ENCODE peak calls at places on chromosome 7, in five cellular contexts. R is heart left ventricle; W is stimulated activated CD4-positive, alpha-beta T cell treated with anti-CD3 and anti-CD28 coated beads, TNF-alpha, amount 100 ng/mL, for 1 hour; T is choroid plexus epithelial cell; M is Right ventricle myocardium superior. H is an unnamed sample.

GRCh38 chr7:27804139-27804538 is 64.2 kb downstream of the TAX1BP1 start:
- DNase-seq in T (no peak), W (no peak), M (no peak), R (no peak), H (no peak)

GRCh38 chr7:17671956-17672355 is 268.3 kb downstream of the SNX13 start:
- DNase-seq in M (no peak), T (no peak), R (no peak), W (no peak), H (no peak)

GRCh38 chr7:946256-946996 is 8.1 kb downstream of the ADAP1 start:
- DNase-seq in M (peak; percentile 26), R (no peak), W (no peak), T (no peak), H (no peak)

GRCh38 chr7:132782777-132783633 is 206.7 kb upstream of the PLXNA4 start:
- DNase-seq in R (no peak), T (peak; percentile 65), M (no peak), W (no peak), H (no peak)

GRCh38 chr7:75711634-75712494 is 26.9 kb downstream of the HIP1 start:
- DNase-seq in R (peak; percentile 36), M (no peak), T (peak; percentile 78), W (no peak), H (no peak)

GRCh38 chr7:131341690-131342089 is 14.0 kb downstream of the MKLN1 start:
- DNase-seq in W (no peak), M (no peak), R (no peak), T (no peak), H (no peak)

GRCh38 chr7:435518-436366 is 83.9 kb downstream of the PDGFA start:
- DNase-seq in R (no peak), T (no peak), M (peak; percentile 75), W (no peak), H (no peak)

GRCh38 chr7:44881610-44882009 is 3.7 kb downstream of the PURB start:
- DNase-seq in W (no peak), R (no peak), T (peak; percentile 84), M (no peak), H (no peak)

GRCh38 chr7:103833401-103833800 is 156.1 kb downstream of the RELN start:
- DNase-seq in W (no peak), R (no peak), M (no peak), T (no peak), H (no peak)

GRCh38 chr7:43650457-43651052 is 67.6 kb downstream of the STK17A start:
- DNase-seq in W (no peak), R (no peak), M (no peak), T (peak; percentile 70), H (no peak)

GRCh38 chr7:105429746-105430612 is 41.3 kb upstream of the SRPK2 start:
- DNase-seq in W (no peak), M (no peak), R (peak; percentile 24), T (peak; percentile 73), H (peak; percentile 34)

GRCh38 chr7:73827568-73828106 is 3.2 kb upstream of the CLDN4 start:
- DNase-seq in T (no peak), W (no peak), M (no peak), R (peak; percentile 42), H (no peak)

GRCh38 chr7:25069900-25070443 is 55.1 kb downstream of the CYCS start:
- DNase-seq in M (no peak), W (no peak), T (peak; percentile 88), R (peak; percentile 49), H (peak; percentile 14)

GRCh38 chr7:81367335-81367801 is 402.5 kb downstream of the HGF start:
- DNase-seq in R (no peak), T (peak; percentile 14), W (no peak), M (peak; percentile 52), H (no peak)

GRCh38 chr7:115995701-115996100 is 34.9 kb downstream of the TFEC start:
- DNase-seq in M (no peak), T (no peak), W (no peak), R (no peak), H (no peak)

GRCh38 chr7:47496666-47497065 is 85.2 kb downstream of the TNS3 start:
- DNase-seq in M (no peak), T (no peak), W (no peak), R (no peak), H (no peak)

GRCh38 chr7:84877943-84878595 is 308.8 kb downstream of the SEMA3D start:
- DNase-seq in R (no peak), M (no peak), T (no peak), W (no peak), H (no peak)

GRCh38 chr7:143345428-143345900 is 17.0 kb downstream of the FAM131B start:
- DNase-seq in M (peak; percentile 66), R (peak; percentile 46), T (peak; percentile 54), W (peak; percentile 49), H (peak; percentile 27)

GRCh38 chr7:37920619-37921339 is at the start of gene EPDR1:
- DNase-seq in T (no peak), R (peak; percentile 54), M (peak; percentile 72), W (peak; percentile 4), H (no peak)

GRCh38 chr7:105589221-105590077 is 8.2 kb upstream of the EFCAB10 start:
- DNase-seq in W (peak; percentile 4), M (peak; percentile 51), R (peak; percentile 31), T (peak; percentile 90), H (peak; percentile 21)

GRCh38 chr7:25841575-25841974 is 310.4 kb upstream of the NFE2L3 start:
- DNase-seq in W (no peak), R (no peak), T (no peak), M (no peak), H (no peak)

H was measured in activated CD4-positive, CD25-positive, alpha-beta regulatory T cell treated with anti-CD3 and anti-CD28 coated beads, Interleukin-2, amount 50 U/mL, for 16 hours.